ENCODE peak calls at places on chromosomes 3 and 15, in five cellular contexts. W is GM12891, P is GM12878, M is HepG2, O is K562. Z is an unnamed sample.

GRCh38 chr3:128322030-128323022 is 144.4 kb downstream of the DNAJB8 start:
- DNase-seq in W (peak), P (no peak), M (no peak), O (peak), Z (no peak)

GRCh38 chr3:128011140-128011539 is 41.1 kb upstream of the SEC61A1 start:
- DNase-seq in W (no peak), P (no peak), M (peak), O (peak), Z (no peak)

GRCh38 chr3:54931182-54931581 is 3.3 kb upstream of the LRTM1 start:
- DNase-seq in W (no peak), P (no peak), M (no peak), O (no peak), Z (no peak)

GRCh38 chr3:156675744-156676466 is 1.5 kb downstream of the TIPARP start:
- DNase-seq in W (no peak), P (no peak), M (peak), O (peak), Z (no peak)

GRCh38 chr3:113516115-113516505 is 1.2 kb upstream of the SPICE1 start:
- DNase-seq in W (no peak), P (no peak), M (peak), O (no peak), Z (no peak)

GRCh38 chr3:127043731-127044510 is 61.0 kb downstream of the PLXNA1 start:
- DNase-seq in W (no peak), P (no peak), M (no peak), O (no peak), Z (no peak)

GRCh38 chr3:23668430-23668904 is 137.3 kb upstream of the UBE2E1 start:
- DNase-seq in W (no peak), P (no peak), M (no peak), O (no peak), Z (no peak)

GRCh38 chr3:16419640-16420039 is 93.9 kb downstream of the RFTN1 start:
- DNase-seq in W (no peak), P (no peak), M (no peak), O (no peak), Z (no peak)

GRCh38 chr3:15918988-15919387 is 121.2 kb upstream of the ANKRD28 start:
- DNase-seq in W (no peak), P (no peak), M (no peak), O (no peak), Z (no peak)

GRCh38 chr15:25616471-25616870 is 177.6 kb upstream of the UBE3A start:
- DNase-seq in W (no peak), P (no peak), M (no peak), O (no peak), Z (no peak)

GRCh38 chr3:30340500-30340899 is 265.9 kb upstream of the TGFBR2 start:
- DNase-seq in W (no peak), P (no peak), M (no peak), O (no peak), Z (no peak)

GRCh38 chr15:72176743-72177142 is 20.8 kb downstream of the GRAMD2A start:
- DNase-seq in W (no peak), P (no peak), M (no peak), O (no peak), Z (no peak)

GRCh38 chr15:95470529-95470928 is 860.0 kb upstream of the NR2F2 start:
- DNase-seq in W (no peak), P (no peak), M (no peak), O (no peak), Z (no peak)

GRCh38 chr3:31232049-31233040 is 300.4 kb upstream of the STT3B start:
- DNase-seq in W (no peak), P (no peak), M (no peak), O (no peak), Z (no peak)

GRCh38 chr3:124810970-124811369 is 76.2 kb downstream of the ITGB5 start:
- DNase-seq in W (no peak), P (no peak), M (no peak), O (no peak), Z (no peak)

GRCh38 chr3:120440001-120440703 is 10.6 kb downstream of the FSTL1 start:
- DNase-seq in W (no peak), P (no peak), M (no peak), O (no peak), Z (no peak)

GRCh38 chr3:23405081-23405480 is 202.0 kb downstream of the UBE2E2 start:
- DNase-seq in W (no peak), P (no peak), M (no peak), O (no peak), Z (no peak)

GRCh38 chr15:31032959-31033358 is 41.5 kb upstream of the MTMR10 start:
- DNase-seq in W (no peak), P (no peak), M (no peak), O (no peak), Z (no peak)

GRCh38 chr15:47870300-47870955 is 153.1 kb downstream of the SEMA6D start:
- DNase-seq in W (no peak), P (no peak), M (no peak), O (no peak), Z (no peak)

GRCh38 chr15:49606594-49606993 is 14.0 kb downstream of the FAM227B start:
- DNase-seq in W (no peak), P (no peak), M (no peak), O (no peak), Z (no peak)

GRCh38 chr15:75666823-75667501 is 19.2 kb downstream of the SNX33 start:
- DNase-seq in W (no peak), P (no peak), M (peak), O (no peak), Z (no peak)

GRCh38 chr3:71066356-71066755 is 517.2 kb downstream of the FOXP1 start:
- DNase-seq in W (no peak), P (no peak), M (no peak), O (no peak), Z (no peak)

GRCh38 chr3:192054881-192055280 is 593.9 kb downstream of the PYDC2 start:
- DNase-seq in W (no peak), P (no peak), M (no peak), O (no peak), Z (no peak)

GRCh38 chr3:64588381-64588780 is 99.4 kb downstream of the ADAMTS9 start:
- DNase-seq in W (no peak), P (no peak), M (no peak), O (no peak), Z (no peak)

GRCh38 chr3:38327335-38328009 is 19.1 kb upstream of the XYLB start:
- DNase-seq in W (no peak), P (no peak), M (no peak), O (peak), Z (no peak)

GRCh38 chr15:58742424-58743160 is 6.9 kb downstream of the ADAM10 start:
- DNase-seq in W (no peak), P (no peak), M (peak), O (no peak), Z (no peak)

GRCh38 chr3:181974198-181974597 is 262.5 kb downstream of the SOX2 start:
- DNase-seq in W (no peak), P (no peak), M (no peak), O (no peak), Z (no peak)

GRCh38 chr15:39511915-39512260 is 69.0 kb upstream of the THBS1 start:
- DNase-seq in W (no peak), P (no peak), M (no peak), O (no peak), Z (no peak)

GRCh38 chr15:61050844-61051569 is 178.1 kb downstream of the RORA start:
- DNase-seq in W (no peak), P (no peak), M (no peak), O (no peak), Z (no peak)
- TF ChIP-seq TAF1 in W (no peak), P (no peak), M (no peak), O (no peak), Z (no peak)

GRCh38 chr3:179526989-179527391 is 35.7 kb upstream of the ACTL6A start:
- DNase-seq in W (no peak), P (no peak), M (no peak), O (no peak), Z (no peak)
- TF ChIP-seq POLR2AphosphoS5 in W (no peak), P (no peak), M (no peak), O (no peak), Z (no peak)

GRCh38 chr3:14124223-14124614 is 451 bp downstream of the CHCHD4 start:
- DNase-seq in W (peak), P (peak), M (peak), O (peak), Z (peak)
- TF ChIP-seq POLR2A in W (no peak), P (peak), M (peak), O (peak), Z (peak)

DNA sequence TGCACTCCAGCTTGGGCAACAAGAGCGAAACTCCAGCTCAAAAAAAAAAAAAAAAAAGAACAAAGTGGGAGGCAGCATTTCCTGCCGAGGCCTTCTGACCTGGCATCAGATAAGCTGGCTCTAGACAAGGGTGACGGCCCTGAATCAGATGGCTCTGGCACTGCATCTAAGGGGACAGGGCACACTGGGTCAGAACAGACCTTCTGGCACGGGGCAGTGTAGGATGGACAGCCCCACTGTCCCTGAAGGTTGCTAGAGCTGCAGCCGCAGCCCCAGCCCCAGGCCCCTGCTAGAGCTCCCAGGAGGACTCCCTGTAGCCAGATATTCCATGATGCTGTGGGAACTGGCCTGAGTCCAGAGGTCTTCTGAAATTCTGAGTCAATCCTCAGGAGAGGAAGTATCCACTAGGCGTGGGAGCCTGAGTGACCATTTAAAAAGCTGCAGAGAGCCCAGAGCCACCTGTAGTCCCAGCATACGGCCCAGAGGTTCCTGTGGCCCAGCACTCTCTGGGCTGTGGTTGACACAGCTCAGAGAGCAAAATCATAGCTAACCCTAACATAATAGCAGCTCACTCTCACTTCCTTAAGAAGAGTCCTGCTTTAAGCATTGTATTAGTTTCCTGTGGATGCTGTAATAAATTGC is 69.2 kb upstream of the MFGE8 start:
- DNase-seq in W (peak), P (peak), M (no peak), O (peak), Z (no peak)
- TF ChIP-seq TAF1 in W (no peak), P (no peak), M (no peak), O (no peak), Z (no peak)

GRCh38 chr15:52334491-52335160 is 39.0 kb upstream of the MYO5C start:
- DNase-seq in W (no peak), P (no peak), M (no peak), O (no peak), Z (no peak)

GRCh38 chr15:52328680-52329079 is 33.1 kb upstream of the MYO5C start:
- DNase-seq in W (no peak), P (no peak), M (peak), O (no peak), Z (no peak)

GRCh38 chr15:52329980-52330379 is 34.4 kb upstream of the MYO5C start:
- DNase-seq in W (no peak), P (no peak), M (no peak), O (no peak), Z (no peak)

GRCh38 chr15:52329150-52329549 is 33.5 kb upstream of the MYO5C start:
- DNase-seq in W (no peak), P (no peak), M (no peak), O (no peak), Z (no peak)

DNA sequence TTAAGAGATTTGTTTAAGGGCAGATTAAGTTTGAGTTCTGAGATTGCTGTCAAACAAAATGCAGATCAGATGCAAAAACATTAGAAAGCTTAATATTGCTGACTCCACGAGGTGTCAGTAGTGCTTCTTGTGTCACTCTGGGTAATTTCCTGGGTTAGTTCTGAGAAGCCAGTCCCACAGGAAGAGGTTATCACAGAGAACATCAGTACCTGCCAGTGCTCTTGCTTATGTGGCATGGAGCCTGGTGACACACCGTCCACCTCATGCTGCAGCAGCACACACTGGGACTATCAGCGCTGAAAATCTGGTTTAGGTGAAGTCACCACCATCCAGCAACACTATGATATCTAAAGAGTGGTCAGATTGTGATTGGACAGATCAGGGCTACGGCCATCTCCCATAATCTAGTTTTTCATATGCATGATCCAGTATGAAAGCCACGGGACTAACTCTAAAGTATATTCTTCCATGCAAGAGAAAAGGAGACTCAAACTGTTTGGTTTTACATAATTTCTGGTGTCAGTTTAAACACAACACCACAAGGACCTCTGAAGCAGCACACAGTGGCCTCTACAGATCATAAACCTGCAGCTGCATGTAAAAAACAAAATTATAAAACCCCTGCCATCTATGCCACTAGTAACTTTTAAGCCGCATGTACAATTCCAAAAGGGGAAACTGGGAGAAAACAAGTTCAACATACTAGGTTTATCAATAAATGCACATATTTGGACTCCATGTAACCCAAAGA is 36.1 kb upstream of the MYO5C start:
- DNase-seq in W (peak), P (peak), M (peak), O (peak), Z (peak)
- TF ChIP-seq POLR2AphosphoS5 in W (no peak), P (no peak), M (no peak), O (no peak), Z (peak)

GRCh38 chr15:80462111-80462510 is 57.9 kb downstream of the ARNT2 start:
- DNase-seq in W (no peak), P (no peak), M (no peak), O (no peak), Z (no peak)

GRCh38 chr15:80462836-80463512 is 58.8 kb downstream of the ARNT2 start:
- DNase-seq in W (no peak), P (no peak), M (no peak), O (no peak), Z (no peak)

GRCh38 chr15:80459380-80459779 is 55.2 kb downstream of the ARNT2 start:
- DNase-seq in W (no peak), P (no peak), M (peak), O (no peak), Z (no peak)

GRCh38 chr15:80464952-80465645 is 60.9 kb downstream of the ARNT2 start:
- DNase-seq in W (no peak), P (no peak), M (peak), O (no peak), Z (no peak)

DNA sequence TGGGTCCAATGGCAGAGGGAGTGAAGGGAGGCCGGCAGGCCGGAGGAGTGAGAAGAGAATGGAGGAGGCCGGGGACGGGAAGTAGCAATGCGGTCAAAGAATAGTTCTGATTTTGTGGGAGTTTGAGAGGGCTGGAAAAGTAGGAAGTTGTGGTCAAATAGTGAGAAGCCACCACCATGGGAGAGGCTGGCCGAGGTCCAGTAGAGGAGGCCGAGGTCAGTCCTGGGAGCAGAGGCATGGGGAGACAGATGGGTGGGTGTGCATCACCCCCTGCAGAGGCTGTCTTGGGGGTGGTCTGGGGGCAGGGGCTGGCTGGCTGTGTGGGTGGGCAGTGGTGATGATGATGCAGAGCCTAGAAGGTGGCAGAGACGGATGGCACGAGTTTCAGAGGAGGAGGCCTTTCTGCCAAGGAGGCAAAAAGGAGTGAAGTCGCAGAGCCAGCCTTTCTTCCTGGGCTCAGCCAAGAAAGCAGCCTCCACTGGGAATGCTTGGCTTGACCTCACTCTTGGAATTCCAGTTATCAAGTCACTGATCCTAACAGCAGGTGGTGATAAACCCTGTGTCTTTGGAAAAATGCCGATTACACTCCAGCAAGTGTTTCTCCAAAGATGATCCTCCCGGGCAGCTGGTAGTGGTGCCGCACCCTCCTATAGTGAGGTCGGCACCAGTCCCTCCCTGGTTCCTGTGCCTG is 57.3 kb downstream of the ARNT2 start:
- DNase-seq in W (no peak), P (no peak), M (no peak), O (no peak), Z (no peak)
- TF ChIP-seq POLR2A in W (no peak), P (no peak), M (no peak), O (no peak), Z (no peak)

GRCh38 chr3:52707585-52707984 is 1.7 kb downstream of the SPCS1 start:
- DNase-seq in W (no peak), P (peak), M (no peak), O (no peak), Z (no peak)

GRCh38 chr3:52715714-52716305 is 9.9 kb downstream of the SPCS1 start:
- DNase-seq in W (no peak), P (no peak), M (no peak), O (no peak), Z (no peak)

GRCh38 chr3:52710512-52710911 is 4.6 kb downstream of the SPCS1 start:
- DNase-seq in W (no peak), P (no peak), M (no peak), O (no peak), Z (no peak)

GRCh38 chr3:52714335-52715302 is 8.7 kb downstream of the SPCS1 start:
- DNase-seq in W (no peak), P (no peak), M (no peak), O (no peak), Z (no peak)

DNA sequence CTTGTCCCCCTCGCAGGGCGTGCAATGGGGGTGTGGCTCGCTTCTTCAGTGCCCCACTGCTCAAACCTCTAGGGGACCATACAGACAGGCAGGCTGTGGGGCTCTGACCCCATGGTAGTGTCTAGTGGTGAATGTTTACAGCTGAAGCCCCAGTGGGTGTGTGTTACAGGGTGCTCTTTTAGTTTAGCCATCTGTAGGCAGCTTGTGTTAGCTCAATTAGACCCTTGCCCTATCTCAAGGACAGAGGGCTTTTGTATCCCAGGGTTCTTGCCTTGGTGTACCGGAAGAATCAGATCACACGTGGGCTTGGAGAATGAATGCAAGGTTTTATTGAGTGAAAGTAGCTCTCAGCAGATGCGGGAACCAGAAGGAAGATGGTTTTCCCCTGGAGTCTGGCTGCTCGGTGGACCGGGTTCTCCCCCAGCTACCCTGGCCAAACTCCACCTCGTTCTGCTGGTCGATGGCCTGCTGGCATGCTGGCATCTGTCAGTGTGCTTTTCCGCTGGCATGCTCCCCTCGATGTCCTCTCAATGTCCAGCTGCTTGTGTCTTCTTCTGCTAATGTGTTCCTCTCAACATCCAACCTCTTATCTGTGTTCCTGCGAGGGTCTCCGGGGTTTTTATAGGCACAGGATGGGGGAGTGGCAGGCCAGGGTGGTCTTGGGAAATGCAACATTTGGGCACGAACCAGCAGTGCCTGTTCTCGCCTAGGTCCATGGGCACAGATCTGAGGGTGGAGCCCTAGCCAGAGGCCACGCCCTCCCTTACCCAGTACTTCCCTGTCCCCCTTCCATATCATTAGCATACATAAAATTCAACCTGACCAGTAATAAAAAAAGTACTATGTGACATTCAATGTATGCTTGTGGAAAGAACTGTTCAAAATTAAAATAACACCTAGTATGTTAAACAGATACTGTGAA is 6.6 kb downstream of the SPCS1 start:
- DNase-seq in W (no peak), P (no peak), M (peak), O (no peak), Z (no peak)
- TF ChIP-seq TAF1 in W (no peak), P (no peak), M (no peak), O (no peak), Z (no peak)

GRCh38 chr3:153146191-153147053 is 15.6 kb upstream of the RAP2B start:
- DNase-seq in W (no peak), P (no peak), M (no peak), O (no peak), Z (no peak)

GRCh38 chr3:153145454-153145853 is 16.6 kb upstream of the RAP2B start:
- DNase-seq in W (no peak), P (no peak), M (no peak), O (no peak), Z (no peak)

GRCh38 chr3:153142961-153143360 is 19.1 kb upstream of the RAP2B start:
- DNase-seq in W (no peak), P (no peak), M (no peak), O (no peak), Z (no peak)

GRCh38 chr3:153144779-153145178 is 17.2 kb upstream of the RAP2B start:
- DNase-seq in W (no peak), P (no peak), M (no peak), O (no peak), Z (no peak)
- TF ChIP-seq POLR2AphosphoS5 in W (no peak), P (no peak), M (no peak), O (no peak), Z (no peak)

Z was measured in GM12892.